ENCODE peak calls at places on chromosomes 7 and 10, in four cellular contexts. R is Right ventricle myocardium superior, T is stromal cell of bone marrow, S is NCI-H1930. H is an unnamed sample.

GRCh38 chr7:16845746-16846145 is 36.0 kb downstream of the AGR3 start:
- DNase-seq in S (no peak), T (no peak), R (no peak), H (no peak)

GRCh38 chr7:131039836-131040235 is 287.8 kb upstream of the MKLN1 start:
- DNase-seq in R (no peak), T (no peak), S (no peak), H (no peak)

GRCh38 chr7:35558841-35559240 is 136.1 kb downstream of the HERPUD2 start:
- DNase-seq in S (no peak), T (no peak), R (no peak), H (no peak)

GRCh38 chr7:16174253-16174652 is 247.1 kb downstream of the CRPPA start:
- DNase-seq in S (no peak), R (no peak), T (no peak), H (no peak)

GRCh38 chr10:104109908-104110662 is 11.9 kb upstream of the SFR1 start:
- DNase-seq in S (no peak), R (no peak), T (peak; percentile 71), H (no peak)

GRCh38 chr10:74208081-74208480 is 57.1 kb downstream of the ADK start:
- DNase-seq in R (no peak), T (no peak), S (no peak), H (no peak)

GRCh38 chr10:103881420-103882284 is 26.3 kb upstream of the SH3PXD2A start:
- DNase-seq in T (no peak), R (peak; percentile 60), S (no peak), H (no peak)

GRCh38 chr10:97508342-97508741 is 9.6 kb downstream of the UBTD1 start:
- DNase-seq in S (no peak), T (peak; percentile 40), R (no peak), H (no peak)

GRCh38 chr7:55420535-55420934 is 55.4 kb downstream of the LANCL2 start:
- DNase-seq in S (peak; percentile 33), T (no peak), R (no peak), H (no peak)

GRCh38 chr10:126373982-126374381 is 14.3 kb downstream of the ADAM12 start:
- DNase-seq in T (no peak), S (no peak), R (no peak), H (no peak)